ENCODE peak calls at places on chromosomes 13 and 19, in five cellular contexts. One of them, this sample, is unnamed.

GRCh38 chr13:40588101-40588500 is 78.3 kb downstream of the FOXO1 start:
- DNase-seq in transverse colon: no peak
- DNase-seq in A549: no peak
- DNase-seq in heart left ventricle: no peak
- DNase-seq in ovary: no peak
- DNase-seq in this sample: no peak

GRCh38 chr19:35746556-35746955 is 1.1 kb downstream of the PSENEN start:
- DNase-seq in A549: no peak
- DNase-seq in ovary: peak
- DNase-seq in heart left ventricle: no peak
- DNase-seq in transverse colon: no peak
- DNase-seq in this sample: no peak

GRCh38 chr19:16447015-16447384 is 24.8 kb downstream of the EPS15L1 start:
- DNase-seq in transverse colon: peak
- DNase-seq in heart left ventricle: peak
- DNase-seq in ovary: peak
- DNase-seq in A549: no peak
- DNase-seq in this sample: peak

GRCh38 chr19:6694147-6694815 is 24.3 kb upstream of the TNFSF14 start:
- DNase-seq in transverse colon: no peak
- DNase-seq in A549: no peak
- DNase-seq in ovary: no peak
- DNase-seq in heart left ventricle: no peak
- DNase-seq in this sample: no peak

GRCh38 chr19:40398417-40399056 is 8.6 kb upstream of the HIPK4 start:
- DNase-seq in heart left ventricle: no peak
- DNase-seq in transverse colon: peak
- DNase-seq in A549: no peak
- DNase-seq in ovary: peak
- DNase-seq in this sample: peak

GRCh38 chr19:9856609-9857008 is 21.5 kb downstream of the PIN1 start:
- DNase-seq in heart left ventricle: no peak
- DNase-seq in ovary: no peak
- DNase-seq in transverse colon: no peak
- DNase-seq in A549: no peak
- DNase-seq in this sample: no peak

GRCh38 chr19:40607898-40608621 is 6.9 kb downstream of the LTBP4 start:
- DNase-seq in ovary: no peak
- DNase-seq in heart left ventricle: no peak
- DNase-seq in transverse colon: no peak
- DNase-seq in A549: no peak
- DNase-seq in this sample: no peak

GRCh38 chr13:113049521-113049941 is 56.1 kb upstream of the F7 start:
- DNase-seq in A549: no peak
- DNase-seq in ovary: no peak
- DNase-seq in transverse colon: no peak
- DNase-seq in heart left ventricle: peak
- DNase-seq in this sample: no peak

GRCh38 chr13:102591988-102592781 is 4.6 kb upstream of the TPP2 start:
- DNase-seq in transverse colon: peak
- DNase-seq in A549: peak
- DNase-seq in ovary: peak
- DNase-seq in heart left ventricle: peak
- DNase-seq in this sample: peak
- TF ChIP-seq POLR2A in transverse colon: no peak
- TF ChIP-seq POLR2A in A549: no peak
- TF ChIP-seq POLR2A in ovary: no peak
- TF ChIP-seq POLR2A in heart left ventricle: no peak
- TF ChIP-seq POLR2A in this sample: no peak

GRCh38 chr19:55640577-55641375 is at the start of gene ZNF580:
- DNase-seq in A549: peak
- DNase-seq in transverse colon: peak
- DNase-seq in heart left ventricle: peak
- DNase-seq in ovary: peak
- DNase-seq in this sample: peak
- TF ChIP-seq POLR2A in A549: peak
- TF ChIP-seq POLR2A in transverse colon: peak
- TF ChIP-seq POLR2A in heart left ventricle: no peak
- TF ChIP-seq POLR2A in ovary: peak
- TF ChIP-seq POLR2A in this sample: no peak

GRCh38 chr13:56900549-56901279 is 240.0 kb upstream of the PRR20A start:
- DNase-seq in ovary: no peak
- DNase-seq in heart left ventricle: no peak
- DNase-seq in A549: no peak
- DNase-seq in transverse colon: no peak
- DNase-seq in this sample: no peak
- TF ChIP-seq POLR2A in ovary: no peak
- TF ChIP-seq POLR2A in heart left ventricle: no peak
- TF ChIP-seq POLR2A in A549: no peak
- TF ChIP-seq POLR2A in transverse colon: no peak
- TF ChIP-seq POLR2A in this sample: no peak

GRCh38 chr19:3573858-3574637 is 1.3 kb downstream of the HMG20B start:
- DNase-seq in ovary: peak
- DNase-seq in heart left ventricle: peak
- DNase-seq in transverse colon: peak
- DNase-seq in A549: peak
- DNase-seq in this sample: peak

GRCh38 chr19:3575260-3575741 is 2.6 kb downstream of the HMG20B start:
- DNase-seq in transverse colon: no peak
- DNase-seq in ovary: no peak
- DNase-seq in A549: no peak
- DNase-seq in heart left ventricle: no peak
- DNase-seq in this sample: no peak

GRCh38 chr19:3572132-3572854 is 451 bp upstream of the HMG20B start:
- DNase-seq in transverse colon: peak
- DNase-seq in A549: peak
- DNase-seq in ovary: peak
- DNase-seq in heart left ventricle: peak
- DNase-seq in this sample: peak

GRCh38 chr19:3572855-3573161 is at the start of gene HMG20B:
- DNase-seq in transverse colon: no peak
- DNase-seq in ovary: no peak
- DNase-seq in heart left ventricle: no peak
- DNase-seq in A549: no peak
- DNase-seq in this sample: no peak

DNA sequence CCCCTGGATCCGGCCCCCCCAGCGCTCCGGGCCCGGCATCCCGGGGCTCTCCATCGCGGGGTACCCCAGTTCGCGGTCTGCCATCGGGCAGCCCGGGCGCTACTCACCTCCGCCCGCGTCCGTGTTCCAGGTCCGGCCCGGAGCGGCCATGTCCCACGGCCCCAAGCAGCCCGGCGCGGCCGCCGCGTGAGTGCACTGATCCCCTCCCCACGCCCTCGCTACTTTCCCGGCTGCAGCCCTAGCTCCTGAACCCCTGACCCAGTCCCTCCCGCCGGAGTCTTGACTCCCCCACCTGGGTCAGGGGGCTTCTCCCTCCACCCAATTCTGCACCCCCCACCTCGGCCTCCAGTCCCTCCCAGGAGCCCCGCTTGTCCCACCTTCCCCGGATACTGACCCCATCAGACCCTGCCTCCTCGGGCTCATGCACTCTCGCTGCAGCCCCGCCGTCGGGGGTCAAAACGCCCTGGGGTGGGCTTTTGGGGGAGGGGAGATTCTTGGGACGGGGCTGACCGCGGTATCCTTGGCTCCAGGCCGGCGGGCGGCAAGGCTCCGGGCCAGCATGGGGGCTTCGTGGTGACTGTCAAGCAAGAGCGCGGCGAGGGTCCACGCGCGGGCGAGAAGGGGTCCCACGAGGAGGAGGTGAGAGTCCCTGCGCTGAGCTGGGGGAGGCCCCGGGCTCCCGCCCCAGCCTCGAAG is 566 bp downstream of the HMG20B start:
- DNase-seq in transverse colon: no peak
- DNase-seq in heart left ventricle: no peak
- DNase-seq in A549: no peak
- DNase-seq in ovary: no peak
- DNase-seq in this sample: no peak
- TF ChIP-seq POLR2A in transverse colon: no peak
- TF ChIP-seq POLR2A in heart left ventricle: no peak
- TF ChIP-seq POLR2A in A549: no peak
- TF ChIP-seq POLR2A in ovary: no peak
- TF ChIP-seq POLR2A in this sample: no peak

This sample was measured in Peyer's patch.